ENCODE peak calls at places on chromosomes 11 and 22, in five cellular contexts. N is epithelial cell of esophagus, M is fibroblast of mammary gland, R is A549, U is AG09309. D is an unnamed sample.

GRCh38 chr11:117972044-117972443 is 14.2 kb upstream of the IL10RA start:
- DNase-seq in U (no peak), R (no peak), N (no peak), M (no peak), D (no peak)

GRCh38 chr22:42184852-42185251 is 54.2 kb upstream of the CYP2D6 start:
- DNase-seq in N (no peak), R (no peak), M (no peak), U (no peak), D (no peak)

GRCh38 chr11:69721745-69722144 is 17.9 kb upstream of the FGF19 start:
- DNase-seq in U (no peak), N (no peak), R (peak), M (no peak), D (no peak)

GRCh38 chr11:43784866-43785265 is 95.8 kb upstream of the ALKBH3 start:
- DNase-seq in N (no peak), M (no peak), U (no peak), R (no peak), D (no peak)

GRCh38 chr11:20248345-20248744 is 88.1 kb upstream of the DBX1 start:
- DNase-seq in M (no peak), U (no peak), R (no peak), N (no peak), D (no peak)

GRCh38 chr11:67398661-67399563 is 2.7 kb downstream of the PPP1CA start:
- DNase-seq in M (no peak), U (no peak), R (no peak), N (no peak), D (no peak)

GRCh38 chr11:82398300-82398815 is 335.3 kb downstream of the FAM181B start:
- DNase-seq in R (no peak), U (no peak), N (no peak), M (peak), D (no peak)

GRCh38 chr11:112421854-112422253 is 161.2 kb upstream of the PLET1 start:
- DNase-seq in N (no peak), U (no peak), R (no peak), M (no peak), D (no peak)

GRCh38 chr11:8309862-8310261 is 46.2 kb upstream of the LMO1 start:
- DNase-seq in U (no peak), M (no peak), R (peak), N (peak), D (no peak)

GRCh38 chr22:22450343-22450839 is 58.2 kb downstream of the ZNF280B start:
- DNase-seq in U (no peak), N (no peak), R (no peak), M (peak), D (peak)

GRCh38 chr11:74487875-74488274 is 5.6 kb downstream of the LIPT2 start:
- DNase-seq in U (no peak), M (peak), N (peak), R (peak), D (no peak)

GRCh38 chr11:119056397-119056999 is 507 bp downstream of the HYOU1 start:
- DNase-seq in U (no peak), M (no peak), R (no peak), N (peak), D (peak)

DNA sequence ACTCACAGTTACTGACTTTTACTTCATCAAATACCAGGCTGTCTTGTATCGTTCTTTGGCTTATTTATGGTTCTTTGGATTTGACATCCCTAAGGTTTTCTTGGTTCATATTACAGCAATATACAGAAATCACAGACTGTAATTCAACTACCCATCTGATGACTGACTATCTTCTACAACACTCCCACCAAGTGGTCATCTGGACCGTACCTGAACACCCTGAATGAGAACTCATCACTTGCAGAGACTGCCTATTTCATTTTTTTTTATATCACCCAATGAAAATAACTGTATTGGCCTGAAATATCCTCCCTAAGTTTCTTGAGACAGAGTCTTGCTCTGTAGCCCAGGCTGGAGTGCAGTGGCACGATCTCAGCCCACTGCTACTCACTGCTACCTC is 9.5 kb upstream of the UPB1 start:
- DNase-seq in N (no peak), M (no peak), R (peak), U (no peak), D (peak)
- TF ChIP-seq CTCF in N (no peak), M (no peak), R (peak), U (no peak), D (no peak)

GRCh38 chr11:131671764-131672163 is 301.3 kb downstream of the NTM start:
- DNase-seq in N (no peak), U (no peak), R (no peak), M (no peak), D (no peak)
- TF ChIP-seq CTCF in N (no peak), U (peak), R (no peak), M (no peak), D (no peak)

DNA sequence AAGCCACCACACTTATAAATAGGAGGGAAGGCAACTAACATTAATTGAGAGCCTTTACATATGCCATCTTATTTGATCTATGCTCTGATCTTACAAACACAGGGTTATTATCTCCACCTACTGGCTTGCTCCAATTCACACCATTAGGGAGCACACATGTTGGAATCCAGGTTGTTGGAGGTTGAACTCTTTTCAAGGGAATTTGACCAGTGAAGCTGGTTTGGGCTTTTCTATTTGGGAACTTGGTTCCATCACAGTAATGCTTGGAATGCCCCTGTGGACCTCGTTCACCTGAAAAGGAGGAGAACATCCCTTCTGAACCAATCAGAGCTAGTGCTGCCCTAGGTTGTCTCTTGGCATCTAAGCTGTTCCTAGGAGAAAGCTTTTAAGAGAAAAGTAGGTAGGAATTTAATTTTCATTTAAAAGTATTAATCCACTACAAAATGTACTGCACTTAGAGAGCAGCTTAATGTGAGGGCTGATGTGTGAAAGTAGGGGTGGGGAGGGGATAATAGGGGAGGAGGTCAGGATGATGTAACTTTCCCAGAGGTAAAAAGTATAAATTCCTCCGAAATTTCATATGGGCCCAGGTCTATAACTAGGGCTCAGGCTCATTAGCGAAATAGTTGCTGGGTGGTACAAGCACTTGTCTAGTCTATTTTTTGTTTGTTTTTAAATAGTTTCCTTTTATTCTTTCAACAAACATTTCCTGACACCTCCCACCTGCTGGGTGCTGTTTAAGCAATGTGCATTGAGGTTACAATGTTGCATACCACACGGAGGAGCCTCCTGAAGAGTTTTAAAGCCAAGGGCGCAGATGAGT is 7.6 kb upstream of the MICAL2 start:
- DNase-seq in U (no peak), N (no peak), R (no peak), M (no peak), D (no peak)
- TF ChIP-seq CTCF in U (peak), N (peak), R (peak), M (peak), D (no peak)

GRCh38 chr22:23750744-23751440 is at the start of gene ZNF70:
- DNase-seq in N (peak), R (peak), U (peak), M (peak), D (peak)
- TF ChIP-seq CTCF in N (no peak), R (peak), U (peak), M (no peak), D (peak)